ENCODE peak calls at places on chromosomes 12 and 14, in nine cellular contexts. One of them, this sample, is unnamed.

GRCh38 chr14:60311417-60311816 is 62.4 kb downstream of the PPM1A start:
- DNase-seq in neural crest cell: no peak
- DNase-seq in GM12865: no peak
- DNase-seq in uterus: no peak
- DNase-seq in endodermal cell: no peak
- DNase-seq in tibial nerve: peak
- DNase-seq in lung: no peak
- DNase-seq in endothelial cell of umbilical vein: peak
- DNase-seq in body of pancreas: no peak
- DNase-seq in this sample: no peak

GRCh38 chr14:23916446-23916845 is 37.1 kb upstream of the DHRS4 start:
- DNase-seq in neural crest cell: no peak
- DNase-seq in GM12865: no peak
- DNase-seq in uterus: no peak
- DNase-seq in endodermal cell: no peak
- DNase-seq in tibial nerve: peak
- DNase-seq in lung: no peak
- DNase-seq in endothelial cell of umbilical vein: no peak
- DNase-seq in body of pancreas: no peak
- DNase-seq in this sample: no peak

GRCh38 chr12:111411187-111411764 is 5.6 kb downstream of the SH2B3 start:
- DNase-seq in neural crest cell: no peak
- DNase-seq in GM12865: peak
- DNase-seq in uterus: no peak
- DNase-seq in endodermal cell: peak
- DNase-seq in tibial nerve: no peak
- DNase-seq in lung: no peak
- DNase-seq in endothelial cell of umbilical vein: no peak
- DNase-seq in body of pancreas: peak
- DNase-seq in this sample: no peak

GRCh38 chr14:64463873-64464272 is 1.4 kb upstream of the AKAP5 start:
- DNase-seq in neural crest cell: no peak
- DNase-seq in GM12865: no peak
- DNase-seq in uterus: no peak
- DNase-seq in endodermal cell: no peak
- DNase-seq in tibial nerve: no peak
- DNase-seq in lung: no peak
- DNase-seq in endothelial cell of umbilical vein: no peak
- DNase-seq in body of pancreas: no peak
- DNase-seq in this sample: no peak

GRCh38 chr14:99128185-99128584 is 143.8 kb downstream of the BCL11B start:
- DNase-seq in neural crest cell: no peak
- DNase-seq in GM12865: no peak
- DNase-seq in uterus: no peak
- DNase-seq in endodermal cell: no peak
- DNase-seq in tibial nerve: no peak
- DNase-seq in lung: no peak
- DNase-seq in endothelial cell of umbilical vein: no peak
- DNase-seq in body of pancreas: no peak
- DNase-seq in this sample: no peak

GRCh38 chr12:87317302-87317701 is 711.9 kb downstream of the C12orf50 start:
- DNase-seq in neural crest cell: no peak
- DNase-seq in GM12865: no peak
- DNase-seq in uterus: no peak
- DNase-seq in endodermal cell: no peak
- DNase-seq in tibial nerve: no peak
- DNase-seq in lung: no peak
- DNase-seq in endothelial cell of umbilical vein: peak
- DNase-seq in body of pancreas: no peak
- DNase-seq in this sample: no peak

GRCh38 chr12:45928309-45928708 is 62.1 kb downstream of the SCAF11 start:
- DNase-seq in neural crest cell: no peak
- DNase-seq in GM12865: no peak
- DNase-seq in uterus: no peak
- DNase-seq in endodermal cell: no peak
- DNase-seq in tibial nerve: no peak
- DNase-seq in lung: no peak
- DNase-seq in endothelial cell of umbilical vein: no peak
- DNase-seq in body of pancreas: no peak
- DNase-seq in this sample: no peak

GRCh38 chr12:122190842-122191668 is 8.1 kb downstream of the LRRC43 start:
- DNase-seq in neural crest cell: peak
- DNase-seq in GM12865: peak
- DNase-seq in uterus: no peak
- DNase-seq in endodermal cell: peak
- DNase-seq in tibial nerve: no peak
- DNase-seq in lung: peak
- DNase-seq in endothelial cell of umbilical vein: peak
- DNase-seq in body of pancreas: peak
- DNase-seq in this sample: peak

GRCh38 chr12:54304187-54304810 is 3.5 kb upstream of the NFE2 start:
- DNase-seq in neural crest cell: no peak
- DNase-seq in GM12865: no peak
- DNase-seq in uterus: peak
- DNase-seq in endodermal cell: peak
- DNase-seq in tibial nerve: peak
- DNase-seq in lung: peak
- DNase-seq in endothelial cell of umbilical vein: no peak
- DNase-seq in body of pancreas: peak
- DNase-seq in this sample: no peak

GRCh38 chr14:31025335-31026075 is at the start of gene AP4S1:
- DNase-seq in neural crest cell: peak
- DNase-seq in GM12865: peak
- DNase-seq in uterus: peak
- DNase-seq in endodermal cell: peak
- DNase-seq in tibial nerve: peak
- DNase-seq in lung: peak
- DNase-seq in endothelial cell of umbilical vein: peak
- DNase-seq in body of pancreas: peak
- DNase-seq in this sample: peak

GRCh38 chr14:31026076-31026394 is at the start of gene STRN3:
- DNase-seq in neural crest cell: no peak
- DNase-seq in GM12865: no peak
- DNase-seq in uterus: no peak
- DNase-seq in endodermal cell: no peak
- DNase-seq in tibial nerve: no peak
- DNase-seq in lung: no peak
- DNase-seq in endothelial cell of umbilical vein: no peak
- DNase-seq in body of pancreas: no peak
- DNase-seq in this sample: no peak

GRCh38 chr14:31024577-31025334 is 693 bp upstream of the AP4S1 start:
- DNase-seq in neural crest cell: no peak
- DNase-seq in GM12865: no peak
- DNase-seq in uterus: no peak
- DNase-seq in endodermal cell: no peak
- DNase-seq in tibial nerve: no peak
- DNase-seq in lung: no peak
- DNase-seq in endothelial cell of umbilical vein: peak
- DNase-seq in body of pancreas: no peak
- DNase-seq in this sample: no peak

GRCh38 chr14:31027847-31028246 is 1.7 kb upstream of the STRN3 start:
- DNase-seq in neural crest cell: no peak
- DNase-seq in GM12865: no peak
- DNase-seq in uterus: no peak
- DNase-seq in endodermal cell: no peak
- DNase-seq in tibial nerve: no peak
- DNase-seq in lung: no peak
- DNase-seq in endothelial cell of umbilical vein: no peak
- DNase-seq in body of pancreas: no peak
- DNase-seq in this sample: no peak

DNA sequence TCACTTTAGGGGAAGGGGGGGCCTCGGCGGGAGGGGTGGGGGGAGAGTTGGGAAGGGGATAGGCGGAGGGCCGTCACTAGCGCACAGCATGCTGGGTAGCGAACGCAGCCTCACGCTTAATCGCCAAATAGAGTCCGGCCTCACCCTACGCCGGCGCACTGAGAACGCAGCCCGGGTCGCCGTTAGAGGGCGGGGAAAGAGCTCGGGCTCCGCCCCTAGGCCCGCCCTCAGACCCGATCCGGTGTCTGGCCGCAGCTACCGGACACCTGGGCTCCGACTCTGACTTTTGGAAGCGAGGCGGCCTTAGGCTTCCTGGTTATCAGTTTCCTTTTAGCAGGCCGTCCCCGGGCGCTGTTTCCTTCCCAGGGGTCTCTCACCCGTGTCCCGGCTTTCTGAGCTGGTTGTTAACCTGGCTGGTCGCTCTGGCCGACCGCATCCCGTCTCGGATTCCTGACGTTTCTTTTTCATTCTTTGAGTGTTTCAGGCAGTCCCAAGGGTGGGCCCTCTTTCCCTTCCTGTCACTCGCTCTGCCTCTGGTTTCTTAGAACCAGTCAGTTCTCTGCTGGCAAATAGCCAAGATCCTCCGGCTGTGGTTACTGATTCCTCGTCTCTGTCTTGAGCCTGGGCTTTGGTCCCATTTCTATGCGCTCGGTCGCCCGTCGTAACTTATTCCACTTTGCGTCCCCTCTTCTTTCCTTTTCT is 367 bp upstream of the STRN3 start:
- DNase-seq in neural crest cell: peak
- DNase-seq in GM12865: peak
- DNase-seq in uterus: peak
- DNase-seq in endodermal cell: peak
- DNase-seq in tibial nerve: peak
- DNase-seq in lung: peak
- DNase-seq in endothelial cell of umbilical vein: peak
- DNase-seq in body of pancreas: peak
- DNase-seq in this sample: peak
- TF ChIP-seq CTCF in neural crest cell: no peak
- TF ChIP-seq CTCF in GM12865: no peak
- TF ChIP-seq CTCF in uterus: no peak
- TF ChIP-seq CTCF in endodermal cell: no peak
- TF ChIP-seq CTCF in tibial nerve: no peak
- TF ChIP-seq CTCF in lung: no peak
- TF ChIP-seq CTCF in endothelial cell of umbilical vein: no peak
- TF ChIP-seq CTCF in body of pancreas: no peak
- TF ChIP-seq CTCF in this sample: no peak

DNA sequence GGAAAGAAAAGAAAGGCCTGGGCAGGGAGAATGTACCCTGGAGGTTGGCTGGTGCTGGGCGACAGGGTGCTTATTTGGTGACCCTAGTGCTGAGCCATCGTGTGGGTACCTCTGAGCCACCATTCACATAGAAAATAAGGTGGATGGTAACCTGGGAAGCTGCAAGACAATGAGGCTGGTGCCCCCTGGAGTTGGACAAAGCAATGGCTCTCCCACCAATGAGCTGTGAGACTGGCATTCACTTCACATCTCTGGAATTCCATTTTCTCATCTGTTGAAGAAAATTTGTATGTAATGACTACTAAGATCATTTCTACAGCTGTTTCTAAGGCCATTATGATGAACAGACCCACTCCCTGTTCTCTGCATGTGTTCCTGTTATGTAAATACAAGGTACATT is 63.1 kb upstream of the IGF1 start:
- DNase-seq in neural crest cell: no peak
- DNase-seq in GM12865: peak
- DNase-seq in uterus: no peak
- DNase-seq in endodermal cell: peak
- DNase-seq in tibial nerve: no peak
- DNase-seq in lung: no peak
- DNase-seq in endothelial cell of umbilical vein: no peak
- DNase-seq in body of pancreas: no peak
- DNase-seq in this sample: no peak
- TF ChIP-seq CTCF in neural crest cell: no peak
- TF ChIP-seq CTCF in GM12865: peak
- TF ChIP-seq CTCF in uterus: no peak
- TF ChIP-seq CTCF in endodermal cell: peak
- TF ChIP-seq CTCF in tibial nerve: no peak
- TF ChIP-seq CTCF in lung: no peak
- TF ChIP-seq CTCF in endothelial cell of umbilical vein: no peak
- TF ChIP-seq CTCF in body of pancreas: no peak
- TF ChIP-seq CTCF in this sample: peak

GRCh38 chr12:112564160-112564559 is 145.4 kb downstream of the PTPN11 start:
- DNase-seq in neural crest cell: no peak
- DNase-seq in GM12865: no peak
- DNase-seq in uterus: no peak
- DNase-seq in endodermal cell: no peak
- DNase-seq in tibial nerve: no peak
- DNase-seq in lung: no peak
- DNase-seq in endothelial cell of umbilical vein: no peak
- DNase-seq in body of pancreas: no peak
- DNase-seq in this sample: no peak
- TF ChIP-seq CTCF in neural crest cell: peak
- TF ChIP-seq CTCF in GM12865: no peak
- TF ChIP-seq CTCF in uterus: no peak
- TF ChIP-seq CTCF in endodermal cell: peak
- TF ChIP-seq CTCF in tibial nerve: no peak
- TF ChIP-seq CTCF in lung: no peak
- TF ChIP-seq CTCF in endothelial cell of umbilical vein: no peak
- TF ChIP-seq CTCF in body of pancreas: no peak
- TF ChIP-seq CTCF in this sample: peak

GRCh38 chr12:6644903-6645302 is 2.3 kb downstream of the ACRBP start:
- DNase-seq in neural crest cell: no peak
- DNase-seq in GM12865: no peak
- DNase-seq in uterus: peak
- DNase-seq in endodermal cell: peak
- DNase-seq in tibial nerve: peak
- DNase-seq in lung: no peak
- DNase-seq in endothelial cell of umbilical vein: no peak
- DNase-seq in body of pancreas: peak
- DNase-seq in this sample: no peak
- TF ChIP-seq CTCF in neural crest cell: no peak
- TF ChIP-seq CTCF in GM12865: no peak
- TF ChIP-seq CTCF in uterus: peak
- TF ChIP-seq CTCF in endodermal cell: peak
- TF ChIP-seq CTCF in tibial nerve: peak
- TF ChIP-seq CTCF in lung: no peak
- TF ChIP-seq CTCF in endothelial cell of umbilical vein: no peak
- TF ChIP-seq CTCF in body of pancreas: no peak
- TF ChIP-seq CTCF in this sample: no peak

GRCh38 chr14:73851567-73852382 is at the start of gene PTGR2:
- DNase-seq in neural crest cell: peak
- DNase-seq in GM12865: peak
- DNase-seq in uterus: peak
- DNase-seq in endodermal cell: peak
- DNase-seq in tibial nerve: peak
- DNase-seq in lung: peak
- DNase-seq in endothelial cell of umbilical vein: peak
- DNase-seq in body of pancreas: peak
- DNase-seq in this sample: peak
- TF ChIP-seq CTCF in neural crest cell: peak
- TF ChIP-seq CTCF in GM12865: no peak
- TF ChIP-seq CTCF in uterus: peak
- TF ChIP-seq CTCF in endodermal cell: peak
- TF ChIP-seq CTCF in tibial nerve: no peak
- TF ChIP-seq CTCF in lung: no peak
- TF ChIP-seq CTCF in endothelial cell of umbilical vein: no peak
- TF ChIP-seq CTCF in body of pancreas: peak
- TF ChIP-seq CTCF in this sample: no peak

This sample was measured in GM13977.